ENCODE peak calls at places on chromosomes 6 and 20, in ten cellular contexts. One of them, this sample, is unnamed.

GRCh38 chr6:145815875-145816274 is 1.3 kb upstream of the FBXO30 start:
- DNase-seq in ovary: no peak
- DNase-seq in pancreas: no peak
- DNase-seq in GM23338: no peak
- DNase-seq in heart left ventricle: no peak
- DNase-seq in sigmoid colon: no peak
- DNase-seq in fibroblast of lung: peak; percentile 11
- DNase-seq in esophagus squamous epithelium: no peak
- DNase-seq in lung: no peak
- DNase-seq in colonic mucosa: peak; percentile 17
- DNase-seq in this sample: no peak

GRCh38 chr6:44855562-44856494 is 468.3 kb downstream of the CDC5L start:
- DNase-seq in ovary: no peak
- DNase-seq in pancreas: no peak
- DNase-seq in GM23338: no peak
- DNase-seq in heart left ventricle: no peak
- DNase-seq in sigmoid colon: no peak
- DNase-seq in fibroblast of lung: peak; percentile 70
- DNase-seq in esophagus squamous epithelium: no peak
- DNase-seq in lung: no peak
- DNase-seq in colonic mucosa: no peak
- DNase-seq in this sample: no peak

GRCh38 chr6:36701401-36701991 is 3.9 kb downstream of the RAB44 start:
- DNase-seq in ovary: no peak
- DNase-seq in pancreas: peak; percentile 29
- DNase-seq in GM23338: peak; percentile 23
- DNase-seq in heart left ventricle: no peak
- DNase-seq in sigmoid colon: peak; percentile 49
- DNase-seq in fibroblast of lung: no peak
- DNase-seq in esophagus squamous epithelium: no peak
- DNase-seq in lung: no peak
- DNase-seq in colonic mucosa: no peak
- DNase-seq in this sample: no peak

GRCh38 chr6:156686940-156687874 is 90.0 kb upstream of the ARID1B start:
- DNase-seq in ovary: peak; percentile 90
- DNase-seq in pancreas: peak; percentile 93
- DNase-seq in GM23338: peak; percentile 72
- DNase-seq in heart left ventricle: peak; percentile 92
- DNase-seq in sigmoid colon: peak; percentile 97
- DNase-seq in fibroblast of lung: peak; percentile 90
- DNase-seq in esophagus squamous epithelium: peak; percentile 40
- DNase-seq in lung: peak; percentile 91
- DNase-seq in colonic mucosa: peak; percentile 82
- DNase-seq in this sample: peak; percentile 84

GRCh38 chr6:92201618-92202017 is 1217.7 kb downstream of the EPHA7 start:
- DNase-seq in ovary: no peak
- DNase-seq in pancreas: no peak
- DNase-seq in GM23338: no peak
- DNase-seq in heart left ventricle: no peak
- DNase-seq in sigmoid colon: no peak
- DNase-seq in fibroblast of lung: peak; percentile 1
- DNase-seq in esophagus squamous epithelium: no peak
- DNase-seq in lung: no peak
- DNase-seq in colonic mucosa: no peak
- DNase-seq in this sample: no peak

GRCh38 chr6:7247179-7247456 is 65.9 kb downstream of the SSR1 start:
- DNase-seq in ovary: no peak
- DNase-seq in pancreas: no peak
- DNase-seq in GM23338: no peak
- DNase-seq in heart left ventricle: no peak
- DNase-seq in sigmoid colon: no peak
- DNase-seq in fibroblast of lung: no peak
- DNase-seq in esophagus squamous epithelium: no peak
- DNase-seq in lung: no peak
- DNase-seq in colonic mucosa: no peak
- DNase-seq in this sample: no peak

GRCh38 chr6:152129606-152130249 is 322.2 kb downstream of the ESR1 start:
- DNase-seq in ovary: peak; percentile 32
- DNase-seq in pancreas: no peak
- DNase-seq in GM23338: peak; percentile 32
- DNase-seq in heart left ventricle: no peak
- DNase-seq in sigmoid colon: no peak
- DNase-seq in fibroblast of lung: peak; percentile 71
- DNase-seq in esophagus squamous epithelium: no peak
- DNase-seq in lung: no peak
- DNase-seq in colonic mucosa: no peak
- DNase-seq in this sample: no peak

GRCh38 chr20:1241456-1241855 is 15.6 kb downstream of the RAD21L1 start:
- DNase-seq in ovary: no peak
- DNase-seq in pancreas: no peak
- DNase-seq in GM23338: no peak
- DNase-seq in heart left ventricle: no peak
- DNase-seq in sigmoid colon: no peak
- DNase-seq in fibroblast of lung: no peak
- DNase-seq in esophagus squamous epithelium: no peak
- DNase-seq in lung: no peak
- DNase-seq in colonic mucosa: no peak
- DNase-seq in this sample: no peak

GRCh38 chr6:169837529-169838250 is 86.3 kb downstream of the ERMARD start:
- DNase-seq in ovary: no peak
- DNase-seq in pancreas: no peak
- DNase-seq in GM23338: no peak
- DNase-seq in heart left ventricle: no peak
- DNase-seq in sigmoid colon: no peak
- DNase-seq in fibroblast of lung: no peak
- DNase-seq in esophagus squamous epithelium: no peak
- DNase-seq in lung: peak; percentile 21
- DNase-seq in colonic mucosa: peak; percentile 9
- DNase-seq in this sample: no peak

GRCh38 chr20:35558416-35558815 is 16.5 kb downstream of the ERGIC3 start:
- DNase-seq in ovary: no peak
- DNase-seq in pancreas: no peak
- DNase-seq in GM23338: no peak
- DNase-seq in heart left ventricle: no peak
- DNase-seq in sigmoid colon: no peak
- DNase-seq in fibroblast of lung: no peak
- DNase-seq in esophagus squamous epithelium: no peak
- DNase-seq in lung: no peak
- DNase-seq in colonic mucosa: no peak
- DNase-seq in this sample: no peak

GRCh38 chr20:23356203-23356602 is 5.6 kb downstream of the NXT1 start:
- DNase-seq in ovary: no peak
- DNase-seq in pancreas: no peak
- DNase-seq in GM23338: peak; percentile 73
- DNase-seq in heart left ventricle: no peak
- DNase-seq in sigmoid colon: no peak
- DNase-seq in fibroblast of lung: no peak
- DNase-seq in esophagus squamous epithelium: no peak
- DNase-seq in lung: no peak
- DNase-seq in colonic mucosa: no peak
- DNase-seq in this sample: no peak
- H3K4me3 ChIP-seq in ovary: no peak overlapping the region
- H3K4me3 ChIP-seq in pancreas: no peak overlapping the region
- H3K4me3 ChIP-seq in GM23338: peak overlapping the region; percentile 68
- H3K4me3 ChIP-seq in heart left ventricle: no peak overlapping the region
- H3K4me3 ChIP-seq in sigmoid colon: no peak overlapping the region
- H3K4me3 ChIP-seq in fibroblast of lung: no peak overlapping the region
- H3K4me3 ChIP-seq in esophagus squamous epithelium: no peak overlapping the region
- H3K4me3 ChIP-seq in lung: no peak overlapping the region
- H3K4me3 ChIP-seq in colonic mucosa: no peak overlapping the region
- H3K4me3 ChIP-seq in this sample: no peak overlapping the region

GRCh38 chr20:5950271-5951031 is at the start of the genes MCM8 and TRMT6:
- DNase-seq in ovary: peak; percentile 93
- DNase-seq in pancreas: peak; percentile 95
- DNase-seq in GM23338: peak; percentile 98
- DNase-seq in heart left ventricle: peak; percentile 97
- DNase-seq in sigmoid colon: peak; percentile 98
- DNase-seq in fibroblast of lung: peak; percentile 94
- DNase-seq in esophagus squamous epithelium: peak; percentile 90
- DNase-seq in lung: peak; percentile 97
- DNase-seq in colonic mucosa: peak; percentile 98
- DNase-seq in this sample: peak; percentile 98

GRCh38 chr20:5945963-5946362 is 4.4 kb downstream of the TRMT6 start:
- DNase-seq in ovary: no peak
- DNase-seq in pancreas: no peak
- DNase-seq in GM23338: no peak
- DNase-seq in heart left ventricle: no peak
- DNase-seq in sigmoid colon: no peak
- DNase-seq in fibroblast of lung: peak; percentile 82
- DNase-seq in esophagus squamous epithelium: no peak
- DNase-seq in lung: no peak
- DNase-seq in colonic mucosa: no peak
- DNase-seq in this sample: no peak

GRCh38 chr20:5947276-5947675 is 3.1 kb downstream of the TRMT6 start:
- DNase-seq in ovary: no peak
- DNase-seq in pancreas: no peak
- DNase-seq in GM23338: no peak
- DNase-seq in heart left ventricle: no peak
- DNase-seq in sigmoid colon: no peak
- DNase-seq in fibroblast of lung: no peak
- DNase-seq in esophagus squamous epithelium: no peak
- DNase-seq in lung: no peak
- DNase-seq in colonic mucosa: no peak
- DNase-seq in this sample: no peak

GRCh38 chr20:5949943-5950270 is 426 bp downstream of the TRMT6 start:
- DNase-seq in ovary: no peak
- DNase-seq in pancreas: no peak
- DNase-seq in GM23338: no peak
- DNase-seq in heart left ventricle: no peak
- DNase-seq in sigmoid colon: no peak
- DNase-seq in fibroblast of lung: no peak
- DNase-seq in esophagus squamous epithelium: no peak
- DNase-seq in lung: no peak
- DNase-seq in colonic mucosa: no peak
- DNase-seq in this sample: no peak
- H3K36me3 ChIP-seq in ovary: no peaks in the 10 kb centered on the region
- H3K36me3 ChIP-seq in pancreas: peaks cover 6% of the 10 kb centered on the region
- H3K36me3 ChIP-seq in GM23338: peaks cover 34% of the 10 kb centered on the region
- H3K36me3 ChIP-seq in heart left ventricle: peaks cover 39% of the 10 kb centered on the region
- H3K36me3 ChIP-seq in sigmoid colon: peaks cover 43% of the 10 kb centered on the region
- H3K36me3 ChIP-seq in fibroblast of lung: peaks cover 2% of the 10 kb centered on the region
- H3K36me3 ChIP-seq in esophagus squamous epithelium: peaks cover 5% of the 10 kb centered on the region
- H3K36me3 ChIP-seq in lung: peaks cover 7% of the 10 kb centered on the region
- H3K36me3 ChIP-seq in colonic mucosa: no peaks in the 10 kb centered on the region
- H3K36me3 ChIP-seq in this sample: peaks cover 58% of the 10 kb centered on the region

GRCh38 chr6:118383924-118384323 is 164.2 kb upstream of the PLN start:
- DNase-seq in ovary: no peak
- DNase-seq in pancreas: no peak
- DNase-seq in GM23338: no peak
- DNase-seq in heart left ventricle: no peak
- DNase-seq in sigmoid colon: no peak
- DNase-seq in fibroblast of lung: no peak
- DNase-seq in esophagus squamous epithelium: no peak
- DNase-seq in lung: no peak
- DNase-seq in colonic mucosa: no peak
- DNase-seq in this sample: no peak

GRCh38 chr6:118391086-118391485 is 157.0 kb upstream of the PLN start:
- DNase-seq in ovary: no peak
- DNase-seq in pancreas: no peak
- DNase-seq in GM23338: no peak
- DNase-seq in heart left ventricle: no peak
- DNase-seq in sigmoid colon: no peak
- DNase-seq in fibroblast of lung: peak; percentile 36
- DNase-seq in esophagus squamous epithelium: no peak
- DNase-seq in lung: no peak
- DNase-seq in colonic mucosa: no peak
- DNase-seq in this sample: no peak

GRCh38 chr6:118382126-118382525 is 166.0 kb upstream of the PLN start:
- DNase-seq in ovary: no peak
- DNase-seq in pancreas: no peak
- DNase-seq in GM23338: no peak
- DNase-seq in heart left ventricle: no peak
- DNase-seq in sigmoid colon: no peak
- DNase-seq in fibroblast of lung: no peak
- DNase-seq in esophagus squamous epithelium: no peak
- DNase-seq in lung: no peak
- DNase-seq in colonic mucosa: no peak
- DNase-seq in this sample: no peak

GRCh38 chr6:118386975-118387374 is 161.1 kb upstream of the PLN start:
- DNase-seq in ovary: no peak
- DNase-seq in pancreas: no peak
- DNase-seq in GM23338: no peak
- DNase-seq in heart left ventricle: no peak
- DNase-seq in sigmoid colon: no peak
- DNase-seq in fibroblast of lung: no peak
- DNase-seq in esophagus squamous epithelium: no peak
- DNase-seq in lung: no peak
- DNase-seq in colonic mucosa: no peak
- DNase-seq in this sample: no peak

GRCh38 chr6:118387921-118388701 is 160.0 kb upstream of the PLN start:
- DNase-seq in ovary: no peak
- DNase-seq in pancreas: no peak
- DNase-seq in GM23338: no peak
- DNase-seq in heart left ventricle: no peak
- DNase-seq in sigmoid colon: no peak
- DNase-seq in fibroblast of lung: peak; percentile 93
- DNase-seq in esophagus squamous epithelium: no peak
- DNase-seq in lung: no peak
- DNase-seq in colonic mucosa: no peak
- DNase-seq in this sample: no peak
- TF ChIP-seq CTCF in ovary: no peak
- TF ChIP-seq CTCF in pancreas: no peak
- TF ChIP-seq CTCF in GM23338: no peak
- TF ChIP-seq CTCF in heart left ventricle: no peak
- TF ChIP-seq CTCF in sigmoid colon: no peak
- TF ChIP-seq CTCF in fibroblast of lung: no peak
- TF ChIP-seq CTCF in esophagus squamous epithelium: no peak
- TF ChIP-seq CTCF in lung: no peak
- TF ChIP-seq CTCF in colonic mucosa: no peak
- TF ChIP-seq CTCF in this sample: no peak

DNA sequence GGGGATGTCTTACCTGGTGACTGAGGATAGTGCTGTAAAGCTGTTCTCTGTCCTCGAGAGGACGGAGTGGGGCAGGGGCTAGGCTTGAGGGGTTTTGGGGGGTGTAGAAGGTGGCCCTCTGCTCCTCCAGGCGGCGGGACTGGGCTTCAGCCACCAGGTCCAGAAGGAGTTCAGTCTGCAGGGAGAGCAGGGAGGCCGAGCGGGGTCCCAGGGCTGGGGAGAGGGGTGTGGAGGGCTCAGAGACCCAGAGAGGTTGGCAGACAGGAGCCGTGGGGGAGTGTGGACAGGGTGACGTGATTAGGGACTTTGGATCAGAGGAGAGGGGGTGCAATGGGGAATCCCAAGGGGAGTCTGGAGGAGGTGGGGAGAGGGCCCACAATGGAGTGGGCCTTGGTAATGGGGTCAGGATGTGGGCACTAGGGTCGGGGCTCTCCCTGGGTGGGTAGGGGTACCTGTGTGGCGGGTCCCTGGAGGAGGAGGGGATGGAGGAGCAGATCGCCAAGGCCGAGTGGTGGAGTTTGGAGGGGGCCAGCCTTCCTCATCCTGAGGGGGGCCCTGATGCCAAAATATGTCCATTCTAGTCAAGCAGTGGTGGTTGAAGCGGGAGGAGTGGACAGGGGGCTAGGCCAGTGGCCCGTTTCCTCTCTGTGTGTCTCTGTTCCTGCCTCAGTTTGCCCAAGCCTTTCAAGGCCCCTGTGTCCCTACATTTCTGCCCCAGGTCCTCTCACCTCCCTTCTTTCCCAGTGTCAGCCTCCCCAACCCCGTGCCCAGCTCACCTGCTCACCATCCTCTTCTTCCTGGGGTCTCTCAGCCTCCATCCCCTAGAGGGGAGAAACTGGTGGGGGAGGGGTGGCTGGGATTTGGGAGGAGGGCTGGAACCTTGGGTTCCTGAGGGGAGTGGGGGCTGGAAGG is 491 bp downstream of the GPSM3 start:
- DNase-seq in ovary: no peak
- DNase-seq in pancreas: no peak
- DNase-seq in GM23338: no peak
- DNase-seq in heart left ventricle: no peak
- DNase-seq in sigmoid colon: no peak
- DNase-seq in fibroblast of lung: no peak
- DNase-seq in esophagus squamous epithelium: no peak
- DNase-seq in lung: no peak
- DNase-seq in colonic mucosa: no peak
- DNase-seq in this sample: no peak
- H3K4me3 ChIP-seq in ovary: no peak overlapping the region
- H3K4me3 ChIP-seq in pancreas: no peak overlapping the region
- H3K4me3 ChIP-seq in GM23338: peak overlapping the region; percentile 43
- H3K4me3 ChIP-seq in heart left ventricle: peak overlapping the region; percentile 6
- H3K4me3 ChIP-seq in sigmoid colon: peak overlapping the region; percentile 92
- H3K4me3 ChIP-seq in fibroblast of lung: no peak overlapping the region
- H3K4me3 ChIP-seq in esophagus squamous epithelium: peak overlapping the region; percentile 86
- H3K4me3 ChIP-seq in lung: no peak overlapping the region
- H3K4me3 ChIP-seq in colonic mucosa: peak overlapping the region; percentile 23
- H3K4me3 ChIP-seq in this sample: no peak overlapping the region